ENCODE peak calls at places on chromosomes 3 and 15, in ten cellular contexts. W, G, P, Q, N, S, H, X, V and U are unnamed samples.

GRCh38 chr3:46942079-46942478 is 34.5 kb downstream of the CCDC12 start:
- DNase-seq in W (no peak), G (no peak), P (no peak), Q (no peak), N (no peak), S (no peak), H (no peak), X (no peak), V (no peak), U (no peak)

GRCh38 chr15:60091150-60091549 is 87.0 kb downstream of the FOXB1 start:
- DNase-seq in W (peak; percentile 86), G (peak; percentile 77), P (no peak), Q (peak; percentile 42), N (no peak), S (no peak), H (no peak), X (no peak), V (no peak), U (no peak)

GRCh38 chr3:58026598-58026997 is 18.4 kb downstream of the FLNB start:
- DNase-seq in W (no peak), G (no peak), P (no peak), Q (no peak), N (no peak), S (no peak), H (no peak), X (no peak), V (no peak), U (no peak)

GRCh38 chr3:137759505-137759904 is 4.6 kb upstream of the SOX14 start:
- DNase-seq in W (no peak), G (no peak), P (no peak), Q (no peak), N (no peak), S (no peak), H (no peak), X (no peak), V (no peak), U (no peak)

GRCh38 chr3:57007513-57008415 is 52.7 kb upstream of the SPATA12 start:
- DNase-seq in W (no peak), G (peak; percentile 77), P (no peak), Q (peak; percentile 72), N (no peak), S (no peak), H (no peak), X (peak; percentile 44), V (no peak), U (no peak)

GRCh38 chr3:42841332-42841731 is 32.1 kb downstream of the ACKR2 start:
- DNase-seq in W (no peak), G (no peak), P (no peak), Q (no peak), N (no peak), S (no peak), H (no peak), X (no peak), V (no peak), U (no peak)

GRCh38 chr3:9074079-9074478 is 110.8 kb upstream of the RAD18 start:
- DNase-seq in W (no peak), G (no peak), P (no peak), Q (no peak), N (no peak), S (no peak), H (no peak), X (no peak), V (no peak), U (no peak)

GRCh38 chr15:39747326-39747725 is 35.3 kb downstream of the FSIP1 start:
- DNase-seq in W (no peak), G (peak; percentile 38), P (no peak), Q (peak; percentile 30), N (no peak), S (no peak), H (no peak), X (no peak), V (no peak), U (no peak)

GRCh38 chr3:75237041-75237775 is 426.9 kb upstream of the FRG2C start:
- DNase-seq in W (no peak), G (no peak), P (no peak), Q (no peak), N (no peak), S (no peak), H (no peak), X (no peak), V (no peak), U (no peak)

GRCh38 chr3:159273608-159274007 is 471.8 kb downstream of the MFSD1 start:
- DNase-seq in W (peak; percentile 34), G (peak; percentile 19), P (peak; percentile 67), Q (peak; percentile 8), N (no peak), S (peak; percentile 84), H (no peak), X (no peak), V (no peak), U (no peak)

GRCh38 chr15:69762373-69763148 is 309.9 kb downstream of the RPLP1 start:
- DNase-seq in W (no peak), G (no peak), P (no peak), Q (no peak), N (no peak), S (no peak), H (no peak), X (no peak), V (no peak), U (no peak)

GRCh38 chr15:89358755-89359439 is 24.3 kb upstream of the POLG start:
- DNase-seq in W (peak; percentile 90), G (peak; percentile 79), P (peak; percentile 76), Q (peak; percentile 11), N (peak; percentile 84), S (peak; percentile 85), H (peak; percentile 86), X (peak; percentile 79), V (peak; percentile 77), U (peak; percentile 66)

GRCh38 chr15:85463976-85464375 is 83.6 kb downstream of the AKAP13 start:
- DNase-seq in W (no peak), G (no peak), P (no peak), Q (no peak), N (no peak), S (no peak), H (no peak), X (no peak), V (no peak), U (no peak)

GRCh38 chr3:56467108-56467507 is 1.2 kb downstream of the ERC2 start:
- DNase-seq in W (peak; percentile 50), G (peak; percentile 93), P (peak; percentile 84), Q (no peak), N (peak; percentile 37), S (peak; percentile 80), H (peak; percentile 45), X (peak; percentile 83), V (no peak), U (peak; percentile 73)

GRCh38 chr3:194269610-194270145 is 81.5 kb downstream of the CPN2 start:
- DNase-seq in W (no peak), G (peak; percentile 71), P (no peak), Q (no peak), N (no peak), S (peak; percentile 47), H (no peak), X (peak; percentile 44), V (no peak), U (no peak)

GRCh38 chr3:52385157-52385556 is 59.7 kb downstream of the SEMA3G start:
- DNase-seq in W (no peak), G (peak; percentile 39), P (peak; percentile 42), Q (no peak), N (no peak), S (peak; percentile 73), H (no peak), X (no peak), V (no peak), U (no peak)

GRCh38 chr3:22959593-22959992 is 243.5 kb upstream of the UBE2E2 start:
- DNase-seq in W (no peak), G (no peak), P (no peak), Q (no peak), N (no peak), S (no peak), H (no peak), X (no peak), V (no peak), U (no peak)

GRCh38 chr3:63912768-63913588 is 795 bp upstream of the SCAANT1 start:
- DNase-seq in W (peak; percentile 46), G (peak; percentile 56), P (peak; percentile 17), Q (no peak), N (peak; percentile 54), S (peak; percentile 20), H (peak; percentile 67), X (no peak), V (peak; percentile 43), U (no peak)

GRCh38 chr3:122587572-122587971 is 10.1 kb downstream of the PARP15 start:
- DNase-seq in W (no peak), G (no peak), P (no peak), Q (no peak), N (no peak), S (no peak), H (no peak), X (no peak), V (no peak), U (no peak)

GRCh38 chr15:57356636-57357035 is 19.7 kb upstream of the CGNL1 start:
- DNase-seq in W (no peak), G (peak; percentile 79), P (no peak), Q (peak; percentile 8), N (no peak), S (no peak), H (no peak), X (no peak), V (no peak), U (no peak)

GRCh38 chr15:72859023-72859756 is 75.6 kb upstream of the ADPGK start:
- DNase-seq in W (no peak), G (no peak), P (no peak), Q (no peak), N (no peak), S (no peak), H (no peak), X (peak; percentile 25), V (no peak), U (no peak)

GRCh38 chr15:90603893-90604292 is 74.2 kb downstream of the CRTC3 start:
- DNase-seq in W (no peak), G (no peak), P (no peak), Q (no peak), N (peak; percentile 44), S (no peak), H (peak; percentile 63), X (no peak), V (peak; percentile 32), U (no peak)

GRCh38 chr3:146334151-146334550 is 83.2 kb upstream of the PLSCR4 start:
- DNase-seq in W (no peak), G (peak; percentile 16), P (no peak), Q (no peak), N (no peak), S (no peak), H (no peak), X (no peak), V (no peak), U (no peak)

GRCh38 chr3:30443756-30444673 is 162.4 kb upstream of the TGFBR2 start:
- DNase-seq in W (no peak), G (no peak), P (no peak), Q (no peak), N (no peak), S (no peak), H (no peak), X (no peak), V (no peak), U (no peak)

GRCh38 chr3:4720316-4721075 is 227.3 kb downstream of the ITPR1 start:
- DNase-seq in W (no peak), G (peak; percentile 57), P (no peak), Q (no peak), N (no peak), S (no peak), H (no peak), X (peak; percentile 54), V (peak; percentile 18), U (no peak)

GRCh38 chr3:170077406-170077805 is 39.6 kb downstream of the GPR160 start:
- DNase-seq in W (no peak), G (no peak), P (no peak), Q (no peak), N (no peak), S (no peak), H (no peak), X (no peak), V (no peak), U (no peak)